ENCODE peak calls at places on chromosomes 11 and 22, in six cellular contexts. N is stomach; L is fibroblast of the aortic adventitia; H is activated T-cell treated with anti-CD3 and anti-CD28 coated beads for 4 hours; F is NCI-H2029 treated with DMSO at 0.1 percent for 48 hours; A is activated CD4-positive, alpha-beta memory T cell treated with anti-CD3 and anti-CD28 coated beads for 36 hours. V is an unnamed sample.

GRCh38 chr11:64028398-64029115 is 7.2 kb upstream of the FLRT1 start:
- DNase-seq in L (no peak), A (peak), N (no peak), F (no peak), H (no peak), V (no peak)

GRCh38 chr11:1935156-1936071 is 11.7 kb upstream of the MRPL23 start:
- DNase-seq in N (no peak), H (no peak), A (no peak), F (no peak), L (no peak), V (peak)

GRCh38 chr22:23815781-23816551 is 22.8 kb downstream of the DERL3 start:
- DNase-seq in H (no peak), F (no peak), L (no peak), N (no peak), A (no peak), V (no peak)

GRCh38 chr11:118143661-118144185 is 8.9 kb downstream of the SCN4B start:
- DNase-seq in L (no peak), A (no peak), N (no peak), F (no peak), H (no peak), V (no peak)

GRCh38 chr11:95592455-95592854 is 197.1 kb downstream of the FAM76B start:
- DNase-seq in H (no peak), L (peak), A (no peak), F (no peak), N (no peak), V (no peak)

GRCh38 chr11:119065369-119065768 is 2.2 kb upstream of the VPS11 start:
- DNase-seq in F (no peak), L (peak), H (peak), A (peak), N (no peak), V (no peak)

GRCh38 chr11:101128571-101129202 is 926 bp downstream of the PGR start:
- DNase-seq in N (no peak), H (no peak), A (no peak), F (no peak), L (no peak), V (no peak)

GRCh38 chr11:112396092-112396491 is 135.4 kb upstream of the PLET1 start:
- DNase-seq in L (no peak), N (no peak), F (no peak), H (no peak), A (no peak), V (no peak)

GRCh38 chr11:65352783-65353182 is 1.8 kb upstream of the TIGD3 start:
- DNase-seq in L (peak), A (no peak), F (no peak), H (no peak), N (no peak), V (no peak)

GRCh38 chr11:33476945-33477584 is 219.9 kb downstream of the HIPK3 start:
- DNase-seq in L (peak), A (no peak), H (no peak), N (no peak), F (no peak), V (no peak)

GRCh38 chr11:33712436-33712835 is 11.8 kb upstream of the C11orf91 start:
- DNase-seq in A (no peak), N (no peak), F (no peak), H (no peak), L (no peak), V (no peak)

V was measured in left colon.